ENCODE peak calls at places on chromosome 9, in ten cellular contexts. One of them, this sample, is unnamed.

GRCh38 chr9:92425578-92425977 is 1.3 kb upstream of the OMD start:
- DNase-seq in transverse colon: no peak
- DNase-seq in body of pancreas: no peak
- DNase-seq in vagina: no peak
- DNase-seq in tibial nerve: no peak
- DNase-seq in HCT116: no peak
- DNase-seq in uterus: no peak
- DNase-seq in breast epithelium: no peak
- DNase-seq in HepG2: no peak
- DNase-seq in H1: no peak
- DNase-seq in this sample: no peak

GRCh38 chr9:131657890-131658752 is 81.8 kb downstream of the RAPGEF1 start:
- DNase-seq in transverse colon: no peak
- DNase-seq in body of pancreas: no peak
- DNase-seq in vagina: no peak
- DNase-seq in tibial nerve: no peak
- DNase-seq in HCT116: peak; percentile 75
- DNase-seq in uterus: no peak
- DNase-seq in breast epithelium: no peak
- DNase-seq in HepG2: peak; percentile 43
- DNase-seq in H1: no peak
- DNase-seq in this sample: no peak

GRCh38 chr9:84216151-84216550 is 124.4 kb downstream of the SLC28A3 start:
- DNase-seq in transverse colon: no peak
- DNase-seq in body of pancreas: no peak
- DNase-seq in vagina: no peak
- DNase-seq in tibial nerve: no peak
- DNase-seq in HCT116: no peak
- DNase-seq in uterus: no peak
- DNase-seq in breast epithelium: no peak
- DNase-seq in HepG2: no peak
- DNase-seq in H1: no peak
- DNase-seq in this sample: no peak

GRCh38 chr9:15421532-15421931 is 1.1 kb upstream of the SNAPC3 start:
- DNase-seq in transverse colon: peak; percentile 32
- DNase-seq in body of pancreas: no peak
- DNase-seq in vagina: no peak
- DNase-seq in tibial nerve: no peak
- DNase-seq in HCT116: no peak
- DNase-seq in uterus: no peak
- DNase-seq in breast epithelium: no peak
- DNase-seq in HepG2: no peak
- DNase-seq in H1: no peak
- DNase-seq in this sample: no peak

GRCh38 chr9:631596-631995 is 209.9 kb upstream of the DMRT1 start:
- DNase-seq in transverse colon: no peak
- DNase-seq in body of pancreas: no peak
- DNase-seq in vagina: no peak
- DNase-seq in tibial nerve: no peak
- DNase-seq in HCT116: no peak
- DNase-seq in uterus: no peak
- DNase-seq in breast epithelium: no peak
- DNase-seq in HepG2: no peak
- DNase-seq in H1: no peak
- DNase-seq in this sample: no peak

GRCh38 chr9:107667700-107668099 is 178.1 kb upstream of the KLF4 start:
- DNase-seq in transverse colon: no peak
- DNase-seq in body of pancreas: no peak
- DNase-seq in vagina: no peak
- DNase-seq in tibial nerve: no peak
- DNase-seq in HCT116: no peak
- DNase-seq in uterus: peak; percentile 23
- DNase-seq in breast epithelium: no peak
- DNase-seq in HepG2: no peak
- DNase-seq in H1: no peak
- DNase-seq in this sample: no peak

GRCh38 chr9:135040892-135041291 is 46.6 kb upstream of the OLFM1 start:
- DNase-seq in transverse colon: no peak
- DNase-seq in body of pancreas: no peak
- DNase-seq in vagina: no peak
- DNase-seq in tibial nerve: no peak
- DNase-seq in HCT116: no peak
- DNase-seq in uterus: no peak
- DNase-seq in breast epithelium: no peak
- DNase-seq in HepG2: no peak
- DNase-seq in H1: no peak
- DNase-seq in this sample: peak; percentile 8

GRCh38 chr9:118575341-118576070 is 793.7 kb downstream of the BRINP1 start:
- DNase-seq in transverse colon: no peak
- DNase-seq in body of pancreas: no peak
- DNase-seq in vagina: no peak
- DNase-seq in tibial nerve: no peak
- DNase-seq in HCT116: no peak
- DNase-seq in uterus: no peak
- DNase-seq in breast epithelium: no peak
- DNase-seq in HepG2: no peak
- DNase-seq in H1: no peak
- DNase-seq in this sample: no peak

GRCh38 chr9:74025402-74025894 is 471.7 kb upstream of the RORB start:
- DNase-seq in transverse colon: no peak
- DNase-seq in body of pancreas: no peak
- DNase-seq in vagina: no peak
- DNase-seq in tibial nerve: no peak
- DNase-seq in HCT116: no peak
- DNase-seq in uterus: no peak
- DNase-seq in breast epithelium: no peak
- DNase-seq in HepG2: peak; percentile 96
- DNase-seq in H1: no peak
- DNase-seq in this sample: no peak

DNA sequence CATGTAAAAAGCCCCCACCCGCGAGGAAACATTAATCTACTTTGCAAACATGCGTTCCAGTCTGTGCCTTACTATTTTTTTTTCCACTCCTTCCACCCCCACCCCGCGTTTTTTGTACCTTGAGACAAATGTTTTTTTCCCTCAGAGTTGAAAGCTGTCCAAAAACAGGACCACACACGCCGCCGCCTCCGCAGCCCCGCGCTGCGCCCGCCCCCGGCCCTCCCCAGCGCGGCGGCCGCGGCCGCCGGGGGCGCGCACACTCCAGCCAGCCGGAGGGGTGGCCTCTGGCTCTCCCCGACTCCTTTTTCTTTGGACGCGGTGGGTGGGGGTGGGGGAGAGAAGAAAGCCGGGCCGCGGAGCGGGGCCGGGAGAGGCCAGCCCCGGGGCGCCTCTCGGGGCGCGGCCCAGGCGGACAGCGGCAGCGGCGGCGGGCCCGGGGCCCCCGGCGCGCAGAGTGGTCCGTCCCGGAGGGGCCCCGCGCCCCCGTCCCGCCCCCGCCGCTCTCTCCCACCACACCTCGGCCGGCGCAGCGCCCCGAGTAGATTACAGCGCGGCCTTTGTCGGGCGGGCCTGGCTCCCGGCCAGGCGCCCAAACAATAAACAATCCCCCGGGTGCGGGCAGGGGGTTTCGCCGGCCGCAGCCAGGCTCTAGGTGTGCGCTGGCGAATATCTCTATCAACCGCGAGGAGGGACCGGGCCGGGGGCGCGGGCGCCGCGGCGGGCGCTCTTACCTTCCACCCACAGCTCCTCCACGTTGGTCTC is 10.9 kb downstream of the PTCH1 start:
- DNase-seq in transverse colon: peak; percentile 61
- DNase-seq in body of pancreas: peak; percentile 58
- DNase-seq in vagina: no peak
- DNase-seq in tibial nerve: no peak
- DNase-seq in HCT116: no peak
- DNase-seq in uterus: peak; percentile 71
- DNase-seq in breast epithelium: no peak
- DNase-seq in HepG2: peak; percentile 70
- DNase-seq in H1: peak; percentile 62
- DNase-seq in this sample: peak; percentile 59
- TF ChIP-seq POLR2A in transverse colon: no peak
- TF ChIP-seq POLR2A in body of pancreas: peak; percentile 52
- TF ChIP-seq POLR2A in vagina: no peak
- TF ChIP-seq POLR2A in tibial nerve: peak; percentile 46
- TF ChIP-seq POLR2A in HCT116: no peak
- TF ChIP-seq POLR2A in uterus: peak; percentile 35
- TF ChIP-seq POLR2A in breast epithelium: no peak
- TF ChIP-seq POLR2A in HepG2: no peak
- TF ChIP-seq POLR2A in H1: peak; percentile 43
- TF ChIP-seq POLR2A in this sample: peak; percentile 16

GRCh38 chr9:117063721-117064471 is 351.0 kb downstream of the ASTN2 start:
- DNase-seq in transverse colon: no peak
- DNase-seq in body of pancreas: no peak
- DNase-seq in vagina: no peak
- DNase-seq in tibial nerve: no peak
- DNase-seq in HCT116: no peak
- DNase-seq in uterus: no peak
- DNase-seq in breast epithelium: no peak
- DNase-seq in HepG2: no peak
- DNase-seq in H1: no peak
- DNase-seq in this sample: no peak
- H3K4me3 ChIP-seq in transverse colon: no peak overlapping the region
- H3K4me3 ChIP-seq in body of pancreas: no peak overlapping the region
- H3K4me3 ChIP-seq in vagina: no peak overlapping the region
- H3K4me3 ChIP-seq in tibial nerve: no peak overlapping the region
- H3K4me3 ChIP-seq in HCT116: no peak overlapping the region
- H3K4me3 ChIP-seq in uterus: no peak overlapping the region
- H3K4me3 ChIP-seq in breast epithelium: no peak overlapping the region
- H3K4me3 ChIP-seq in HepG2: no peak overlapping the region
- H3K4me3 ChIP-seq in H1: no peak overlapping the region
- H3K4me3 ChIP-seq in this sample: no peak overlapping the region

DNA sequence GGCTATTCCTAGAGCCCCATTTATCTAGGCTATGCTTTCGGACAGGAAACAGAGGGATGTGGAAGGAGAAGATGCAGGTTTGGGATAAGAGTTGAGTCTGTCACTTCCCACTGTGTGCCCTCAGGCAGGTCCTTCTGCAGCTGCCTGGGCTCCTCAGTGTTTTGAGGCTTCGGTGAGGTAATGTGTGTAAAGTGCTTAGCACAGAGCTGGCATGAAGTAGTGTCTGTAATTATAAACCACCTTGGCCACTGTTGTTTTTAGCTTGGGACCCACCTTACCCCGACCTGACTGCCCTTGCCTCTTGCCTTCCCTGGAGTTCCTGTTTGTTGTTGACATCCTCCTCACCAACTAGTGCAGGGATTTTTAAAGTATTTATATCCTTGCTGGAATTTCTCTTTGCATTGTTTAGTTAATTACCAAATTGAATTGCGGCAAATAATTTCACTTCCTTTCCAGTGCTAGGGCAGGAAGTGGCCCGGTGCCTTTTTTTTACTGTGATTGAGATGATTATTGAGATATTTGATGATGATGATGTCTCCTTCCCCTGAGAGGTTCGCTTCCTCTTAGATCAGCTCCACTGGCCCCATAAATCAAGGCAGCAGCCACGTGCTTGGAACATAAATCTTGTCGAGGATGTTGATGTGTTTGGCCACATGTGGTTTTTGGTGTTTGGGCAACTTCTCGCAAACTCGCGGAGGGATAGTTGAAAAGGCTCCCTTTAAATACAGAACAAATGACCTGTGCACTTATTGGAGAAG is 38.2 kb upstream of the DAB2IP start:
- DNase-seq in transverse colon: no peak
- DNase-seq in body of pancreas: no peak
- DNase-seq in vagina: no peak
- DNase-seq in tibial nerve: no peak
- DNase-seq in HCT116: no peak
- DNase-seq in uterus: no peak
- DNase-seq in breast epithelium: no peak
- DNase-seq in HepG2: no peak
- DNase-seq in H1: no peak
- DNase-seq in this sample: no peak
- H3K4me1 ChIP-seq in transverse colon: peaks cover 14% of the 10 kb centered on the region
- H3K4me1 ChIP-seq in body of pancreas: peaks cover 27% of the 10 kb centered on the region
- H3K4me1 ChIP-seq in vagina: peaks cover 40% of the 10 kb centered on the region
- H3K4me1 ChIP-seq in tibial nerve: peaks cover 3% of the 10 kb centered on the region
- H3K4me1 ChIP-seq in HCT116: peaks cover 40% of the 10 kb centered on the region
- H3K4me1 ChIP-seq in uterus: peaks cover 7% of the 10 kb centered on the region
- H3K4me1 ChIP-seq in breast epithelium: peaks cover 5% of the 10 kb centered on the region
- H3K4me1 ChIP-seq in HepG2: peaks cover 45% of the 10 kb centered on the region
- H3K4me1 ChIP-seq in H1: peaks cover 3% of the 10 kb centered on the region
- H3K4me1 ChIP-seq in this sample: no peaks in the 10 kb centered on the region

GRCh38 chr9:97933573-97933972 is 4.4 kb downstream of the HEMGN start:
- DNase-seq in transverse colon: no peak
- DNase-seq in body of pancreas: no peak
- DNase-seq in vagina: no peak
- DNase-seq in tibial nerve: no peak
- DNase-seq in HCT116: no peak
- DNase-seq in uterus: no peak
- DNase-seq in breast epithelium: no peak
- DNase-seq in HepG2: no peak
- DNase-seq in H1: no peak
- DNase-seq in this sample: no peak

GRCh38 chr9:97924386-97924785 is 2.1 kb upstream of the TRMO start:
- DNase-seq in transverse colon: no peak
- DNase-seq in body of pancreas: no peak
- DNase-seq in vagina: no peak
- DNase-seq in tibial nerve: no peak
- DNase-seq in HCT116: no peak
- DNase-seq in uterus: no peak
- DNase-seq in breast epithelium: no peak
- DNase-seq in HepG2: no peak
- DNase-seq in H1: no peak
- DNase-seq in this sample: no peak

GRCh38 chr9:97930972-97931371 is 7.0 kb downstream of the HEMGN start:
- DNase-seq in transverse colon: no peak
- DNase-seq in body of pancreas: no peak
- DNase-seq in vagina: no peak
- DNase-seq in tibial nerve: no peak
- DNase-seq in HCT116: no peak
- DNase-seq in uterus: no peak
- DNase-seq in breast epithelium: no peak
- DNase-seq in HepG2: no peak
- DNase-seq in H1: no peak
- DNase-seq in this sample: no peak

GRCh38 chr9:97925497-97926334 is 3.4 kb upstream of the TRMO start:
- DNase-seq in transverse colon: no peak
- DNase-seq in body of pancreas: no peak
- DNase-seq in vagina: no peak
- DNase-seq in tibial nerve: no peak
- DNase-seq in HCT116: no peak
- DNase-seq in uterus: no peak
- DNase-seq in breast epithelium: no peak
- DNase-seq in HepG2: no peak
- DNase-seq in H1: no peak
- DNase-seq in this sample: no peak

DNA sequence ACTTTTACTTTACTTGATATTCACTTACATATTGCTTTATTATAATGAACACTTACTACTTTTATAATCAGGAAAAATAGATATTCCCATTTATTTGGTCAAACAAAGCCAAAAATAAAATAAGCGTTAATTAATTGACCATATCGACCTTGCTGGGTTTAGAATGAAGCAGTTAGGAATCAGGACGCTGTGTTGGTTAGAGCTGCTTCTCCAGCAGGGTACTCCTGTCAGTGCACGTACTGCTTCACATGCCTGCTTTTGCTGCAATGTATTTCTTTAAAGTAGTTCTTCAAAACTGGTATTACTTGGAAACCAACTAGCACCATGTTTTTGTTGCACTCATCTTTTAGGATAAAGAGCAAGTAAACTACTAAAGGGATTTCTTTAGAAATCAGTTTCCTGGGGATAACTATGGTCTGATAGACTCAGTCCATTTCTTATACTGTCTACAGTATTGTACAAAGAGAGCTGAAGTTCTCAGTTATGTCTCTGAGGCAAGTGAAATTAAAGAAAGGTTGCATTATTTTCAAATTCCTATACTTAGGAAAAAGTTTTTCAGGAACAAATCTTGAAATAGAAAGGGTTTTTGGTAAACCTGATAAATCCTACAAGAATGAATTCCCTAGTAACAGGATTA is 6.8 kb upstream of the TRMO start:
- DNase-seq in transverse colon: no peak
- DNase-seq in body of pancreas: no peak
- DNase-seq in vagina: no peak
- DNase-seq in tibial nerve: no peak
- DNase-seq in HCT116: no peak
- DNase-seq in uterus: no peak
- DNase-seq in breast epithelium: no peak
- DNase-seq in HepG2: no peak
- DNase-seq in H1: no peak
- DNase-seq in this sample: no peak
- TF ChIP-seq POLR2A in transverse colon: no peak
- TF ChIP-seq POLR2A in body of pancreas: no peak
- TF ChIP-seq POLR2A in vagina: no peak
- TF ChIP-seq POLR2A in tibial nerve: no peak
- TF ChIP-seq POLR2A in HCT116: no peak
- TF ChIP-seq POLR2A in uterus: no peak
- TF ChIP-seq POLR2A in breast epithelium: no peak
- TF ChIP-seq POLR2A in HepG2: no peak
- TF ChIP-seq POLR2A in H1: no peak
- TF ChIP-seq POLR2A in this sample: no peak

This sample was measured in Peyer's patch.